ENCODE peak calls at places on chromosomes 4 and X, in eight cellular contexts. P is thyroid gland, M is astrocyte of the spinal cord, N is bronchial epithelial cell, S is lower leg skin, C is heart right ventricle, U is fibroblast of lung, Q is IMR-90. A is an unnamed sample.

GRCh38 chr4:159487284-159487747 is 384.4 kb downstream of the RAPGEF2 start:
- DNase-seq in C (peak), N (peak), U (peak), S (peak), P (peak), M (peak), Q (peak), A (peak)

GRCh38 chr4:66577922-66578321 is 907.6 kb upstream of the EPHA5 start:
- DNase-seq in C (no peak), P (no peak), M (no peak), S (no peak), N (no peak), U (no peak), Q (no peak), A (no peak)

GRCh38 chrX:131366387-131366786 is 77.3 kb upstream of the IGSF1 start:
- DNase-seq in N (peak), S (no peak), C (no peak), M (no peak), U (peak), P (peak), Q (no peak), A (no peak)

GRCh38 chrX:129318375-129318774 is 204.9 kb downstream of the SMARCA1 start:
- DNase-seq in P (no peak), U (peak), C (no peak), Q (peak), N (peak), M (peak), S (no peak), A (peak)

GRCh38 chr4:42914937-42915336 is 22.4 kb downstream of the GRXCR1 start:
- DNase-seq in C (no peak), P (no peak), S (no peak), U (no peak), Q (no peak), N (peak), M (no peak), A (no peak)

GRCh38 chrX:44915361-44915868 is 42.4 kb downstream of the KDM6A start:
- DNase-seq in M (no peak), S (no peak), Q (peak), N (no peak), C (no peak), U (peak), P (no peak), A (no peak)

GRCh38 chr4:117626664-117627063 is 407.6 kb upstream of the NDST3 start:
- DNase-seq in U (no peak), C (no peak), M (no peak), S (no peak), Q (no peak), P (no peak), N (no peak), A (no peak)

GRCh38 chr4:142567199-142567598 is 278.9 kb downstream of the INPP4B start:
- DNase-seq in Q (no peak), C (no peak), M (no peak), N (peak), P (no peak), S (no peak), U (no peak), A (no peak)

GRCh38 chr4:185352202-185352601 is 43.5 kb downstream of the LRP2BP start:
- DNase-seq in P (no peak), U (no peak), S (no peak), M (no peak), Q (no peak), C (no peak), N (no peak), A (no peak)

GRCh38 chrX:2451456-2452316 is 49.1 kb downstream of the DHRSX start:
- DNase-seq in C (no peak), P (no peak), N (peak), M (peak), S (no peak), Q (peak), U (peak), A (peak)

GRCh38 chrX:52995974-52996304 is 37.6 kb upstream of the FAM156A start:
- DNase-seq in U (no peak), Q (no peak), C (no peak), S (no peak), P (no peak), N (no peak), M (no peak), A (no peak)
- TF ChIP-seq CTCF in U (no peak), Q (no peak), C (no peak), S (no peak), P (peak), N (no peak), M (no peak), A (no peak)

GRCh38 chrX:153885968-153886903 is at the start of gene L1CAM:
- DNase-seq in P (no peak), M (no peak), S (no peak), N (no peak), Q (no peak), C (no peak), U (no peak), A (no peak)

GRCh38 chrX:153886915-153887314 is 942 bp upstream of the L1CAM start:
- DNase-seq in P (no peak), U (no peak), M (no peak), C (no peak), S (no peak), N (no peak), Q (no peak), A (no peak)

GRCh38 chrX:153884136-153885076 is 1.6 kb downstream of the L1CAM start:
- DNase-seq in S (no peak), U (no peak), Q (no peak), C (no peak), P (no peak), N (peak), M (no peak), A (no peak)

GRCh38 chrX:153883163-153883843 is 2.7 kb downstream of the L1CAM start:
- DNase-seq in S (no peak), M (no peak), U (no peak), Q (no peak), C (no peak), P (no peak), N (no peak), A (no peak)

GRCh38 chrX:153885208-153885787 is 675 bp downstream of the L1CAM start:
- DNase-seq in M (no peak), U (no peak), S (no peak), P (no peak), Q (no peak), N (no peak), C (no peak), A (no peak)
- H3K4me3 ChIP-seq in M (no peak), U (no peak), S (no peak), P (no peak), Q (no peak), N (peak), C (no peak), A (no peak)

GRCh38 chrX:18676470-18676869 is 4.6 kb upstream of the RS1 start:
- DNase-seq in P (peak), Q (peak), S (no peak), M (no peak), N (no peak), U (no peak), C (no peak), A (peak)
- TF ChIP-seq CTCF in P (peak), Q (peak), S (no peak), M (peak), N (peak), U (peak), C (peak), A (peak)

DNA sequence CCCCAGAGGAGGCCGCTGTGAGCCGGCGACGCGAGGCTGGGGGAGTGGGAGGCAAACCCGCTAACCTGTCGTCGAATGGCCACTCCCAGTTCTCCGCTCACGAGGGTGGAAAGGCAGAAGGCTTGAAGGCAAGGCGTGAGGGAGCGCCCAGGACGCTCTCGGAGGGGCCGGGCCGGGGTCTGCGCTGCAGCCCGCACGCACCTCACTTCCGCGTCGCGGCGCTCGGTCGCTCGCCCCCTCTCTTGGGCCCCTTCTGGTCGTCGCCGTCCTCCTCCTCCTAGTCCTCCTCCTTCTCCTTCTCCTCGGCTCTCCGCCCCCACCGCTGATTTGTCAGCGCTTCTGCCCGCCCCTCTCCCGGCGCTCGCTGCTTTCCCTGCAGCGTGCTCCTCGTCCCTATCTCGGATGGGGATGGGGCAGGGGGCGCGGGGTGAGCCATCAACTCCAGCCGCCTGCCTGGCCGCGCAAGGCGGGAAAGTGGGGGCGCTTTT is at the start of gene SNCA:
- DNase-seq in P (peak), N (peak), Q (peak), S (peak), U (peak), M (peak), C (peak), A (peak)
- H3K4me3 ChIP-seq in P (peak), N (peak), Q (peak), S (peak), U (peak), M (peak), C (peak), A (peak)

GRCh38 chr4:47000406-47000805 is 7.0 kb upstream of the GABRA4 start:
- DNase-seq in S (no peak), M (no peak), U (no peak), C (no peak), P (no peak), N (no peak), Q (no peak), A (no peak)

GRCh38 chr4:46999584-46999983 is 6.2 kb upstream of the GABRA4 start:
- DNase-seq in S (no peak), Q (peak), N (peak), P (no peak), C (no peak), U (peak), M (no peak), A (peak)

GRCh38 chr4:47002593-47002992 is 9.2 kb upstream of the GABRA4 start:
- DNase-seq in P (no peak), U (peak), M (peak), N (peak), C (no peak), S (no peak), Q (peak), A (peak)
- TF ChIP-seq CTCF in P (no peak), U (peak), M (peak), N (no peak), C (peak), S (no peak), Q (peak), A (peak)

GRCh38 chr4:1723131-1723801 is 1.9 kb downstream of the TACC3 start:
- DNase-seq in Q (no peak), U (no peak), C (no peak), M (no peak), N (peak), S (no peak), P (no peak), A (no peak)
- H3K4me3 ChIP-seq in Q (no peak), U (peak), C (no peak), M (no peak), N (no peak), S (no peak), P (no peak), A (peak)

DNA sequence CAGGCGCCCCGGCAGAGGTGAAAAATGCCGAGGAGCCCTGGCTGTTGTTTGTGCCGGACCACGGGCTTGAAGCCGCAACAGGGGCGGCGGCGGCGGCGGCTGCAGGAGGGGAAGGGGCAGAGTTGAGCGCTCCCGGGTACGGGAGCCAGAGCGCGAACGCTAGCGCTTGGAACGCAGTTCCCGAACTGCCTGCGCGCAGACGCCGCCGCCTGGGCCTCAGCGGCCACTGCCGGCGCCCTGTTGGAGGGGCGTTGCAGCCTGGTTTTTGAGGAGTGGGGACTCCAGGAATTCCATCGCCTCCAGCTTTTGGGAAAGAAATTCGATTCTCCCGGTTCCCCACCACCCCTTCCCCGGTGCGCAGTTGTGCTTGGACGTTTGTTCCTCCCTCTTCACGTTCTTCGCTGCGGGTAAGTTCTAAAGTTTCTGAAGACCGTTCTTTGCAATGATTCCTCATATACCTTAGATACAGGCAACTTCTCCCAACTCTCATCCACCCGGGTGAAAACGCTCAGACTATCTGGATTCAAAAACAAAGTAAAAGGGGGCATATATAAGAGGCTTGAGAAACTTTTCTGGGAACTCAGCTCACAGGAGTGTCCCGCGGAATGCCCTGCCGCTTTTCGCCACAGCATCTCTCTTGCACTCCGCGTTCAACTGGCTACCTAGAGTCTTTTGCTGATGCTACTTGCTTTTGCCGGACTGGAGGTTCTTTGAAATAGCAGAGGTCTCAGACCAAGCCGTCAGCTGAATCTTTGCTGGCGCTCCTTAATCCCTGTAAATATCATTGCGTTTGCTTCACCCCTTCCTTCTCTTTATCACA is 1.0 kb downstream of the FAT4 start:
- DNase-seq in C (peak), N (peak), P (peak), Q (peak), S (no peak), U (peak), M (peak), A (peak)
- TF ChIP-seq CTCF in C (peak), N (peak), P (no peak), Q (peak), S (no peak), U (peak), M (peak), A (no peak)

GRCh38 chr4:169008478-169008877 is 1.6 kb downstream of the CBR4 start:
- DNase-seq in M (no peak), N (no peak), P (no peak), S (no peak), U (no peak), Q (no peak), C (no peak), A (no peak)
- H3K4me3 ChIP-seq in M (peak), N (peak), P (no peak), S (no peak), U (no peak), Q (no peak), C (peak), A (peak)

DNA sequence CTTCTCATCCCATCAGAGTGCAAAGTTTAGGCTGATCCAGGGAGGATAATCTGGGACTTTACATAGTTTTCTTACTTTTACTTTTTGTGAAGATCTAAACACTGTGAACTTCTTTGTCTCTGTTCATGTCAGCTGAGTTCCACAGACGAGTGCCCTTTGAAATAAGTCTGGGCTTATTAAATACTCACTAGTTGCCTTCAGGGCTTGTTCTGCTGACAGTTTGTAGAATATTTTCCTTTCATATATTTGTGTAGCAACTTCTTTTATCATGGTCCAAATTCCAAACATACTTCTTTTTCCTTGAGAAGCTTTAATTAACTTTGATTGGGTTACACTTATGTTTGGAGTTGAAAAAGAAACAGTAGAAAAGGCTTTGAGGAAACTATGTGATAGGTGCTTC is 109.6 kb downstream of the SH2D1A start:
- DNase-seq in P (no peak), U (no peak), M (no peak), N (no peak), C (no peak), S (no peak), Q (no peak), A (no peak)
- TF ChIP-seq CTCF in P (no peak), U (no peak), M (no peak), N (no peak), C (no peak), S (no peak), Q (no peak), A (no peak)

DNA sequence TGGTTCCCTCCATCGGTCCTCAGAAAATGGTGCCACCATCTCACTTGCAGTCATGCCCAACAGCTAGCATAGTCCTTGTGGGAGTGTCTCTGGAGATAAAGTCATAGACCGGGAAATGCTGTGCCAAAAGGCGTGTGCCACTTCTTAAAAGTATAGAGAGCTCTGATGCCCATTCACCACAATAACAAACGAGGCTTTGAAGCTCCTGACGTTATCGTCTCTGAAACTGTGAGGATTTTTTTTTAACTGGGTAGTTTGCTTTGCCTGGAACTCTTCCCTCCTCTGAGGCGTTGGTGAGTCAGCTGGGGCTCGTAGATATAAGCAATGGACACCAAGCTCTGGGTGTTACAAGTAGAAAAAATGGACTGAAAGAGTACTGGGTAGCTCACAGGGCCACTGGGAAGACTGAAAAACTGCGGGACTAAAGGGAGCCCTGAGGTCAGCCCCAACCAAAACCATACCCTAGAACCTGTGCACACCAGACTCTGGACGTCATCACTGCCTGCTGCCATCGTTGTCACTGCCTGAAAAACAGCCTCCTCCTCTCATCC is 89.4 kb upstream of the TRIM2 start:
- DNase-seq in M (peak), Q (peak), N (peak), C (no peak), P (no peak), S (no peak), U (peak), A (peak)
- H3K4me3 ChIP-seq in M (no peak), Q (no peak), N (no peak), C (no peak), P (no peak), S (no peak), U (no peak), A (no peak)